ENCODE peak calls at places on chromosomes 4 and X, in eight cellular contexts. W is GM20000; Q is stimulated activated CD4-positive, alpha-beta T cell treated with anti-CD3 and anti-CD28 coated beads, Interleukin-12 subunit alpha, Interleukin-12 subunit beta, amount 100 ng/mL, for 48 hours; Z is stimulated activated CD8-positive, alpha-beta memory T cell treated with anti-CD3 and anti-CD28 coated beads, Interleukin-2, amount 100 ng/mL, for 48 hours; Y is Kasumi-1; U is CD8-positive, alpha-beta memory T cell; M is activated gamma-delta T cell treated with Interleukin-2 at 50 U/mL for 16 hours; F is NCI-H226. R is an unnamed sample.
A peak's percentile ranks its signal among the peaks of the same experiment; 100 is the strongest.

GRCh38 chr4:29423836-29424721 is 1296.1 kb upstream of the PCDH7 start:
- DNase-seq in W (no peak), Q (no peak), Z (no peak), Y (no peak), U (no peak), M (no peak), F (peak; percentile 80), R (no peak)

GRCh38 chr4:96295143-96295763 is 455.4 kb downstream of the PDHA2 start:
- DNase-seq in W (no peak), Q (no peak), Z (no peak), Y (no peak), U (no peak), M (no peak), F (peak; percentile 22), R (no peak)

GRCh38 chr4:54091637-54092404 is 8.1 kb upstream of the GSX2 start:
- DNase-seq in W (peak; percentile 78), Q (peak; percentile 69), Z (peak; percentile 65), Y (peak; percentile 99), U (peak; percentile 78), M (peak; percentile 76), F (peak; percentile 52), R (no peak)

GRCh38 chr4:105666693-105667092 is 41.8 kb downstream of the INTS12 start:
- DNase-seq in W (peak; percentile 29), Q (no peak), Z (no peak), Y (peak; percentile 84), U (no peak), M (no peak), F (peak; percentile 10), R (no peak)

GRCh38 chr4:152655272-152656129 is 24.3 kb downstream of the TMEM154 start:
- DNase-seq in W (no peak), Q (no peak), Z (no peak), Y (no peak), U (no peak), M (no peak), F (no peak), R (peak; percentile 10)

GRCh38 chr4:120007171-120007894 is 59.3 kb downstream of the MAD2L1 start:
- DNase-seq in W (no peak), Q (no peak), Z (no peak), Y (no peak), U (no peak), M (no peak), F (peak; percentile 98), R (no peak)

GRCh38 chrX:13250831-13251612 is 68.8 kb downstream of the ATXN3L start:
- DNase-seq in W (no peak), Q (no peak), Z (no peak), Y (peak; percentile 4), U (no peak), M (no peak), F (no peak), R (no peak)

GRCh38 chrX:47264507-47265173 is 31.8 kb downstream of the USP11 start:
- DNase-seq in W (no peak), Q (no peak), Z (no peak), Y (no peak), U (no peak), M (no peak), F (peak; percentile 24), R (no peak)

GRCh38 chr4:39544580-39545315 is 17.5 kb upstream of the UGDH start:
- DNase-seq in W (no peak), Q (no peak), Z (no peak), Y (no peak), U (no peak), M (no peak), F (no peak), R (no peak)

GRCh38 chrX:77061533-77061932 is 385.7 kb upstream of the FGF16 start:
- DNase-seq in W (no peak), Q (no peak), Z (no peak), Y (no peak), U (no peak), M (no peak), F (no peak), R (no peak)

GRCh38 chr4:4673070-4673469 is 131.2 kb upstream of the STX18 start:
- DNase-seq in W (no peak), Q (no peak), Z (no peak), Y (no peak), U (no peak), M (no peak), F (peak; percentile 61), R (no peak)

R was measured in esophagus muscularis mucosa.